ENCODE peak calls at places on chromosome X, in five cellular contexts. One of them, this sample, is unnamed.

GRCh38 chrX:132412208-132412607 is 76.6 kb downstream of the MBNL3 start:
- DNase-seq in cardiac muscle cell: no peak
- DNase-seq in fibroblast of lung: peak; percentile 2
- DNase-seq in mucosa of descending colon: no peak
- DNase-seq in BE2C: no peak
- DNase-seq in this sample: peak; percentile 87

GRCh38 chrX:103663921-103664320 is 22.6 kb downstream of the MORF4L2 start:
- DNase-seq in mucosa of descending colon: no peak
- DNase-seq in BE2C: no peak
- DNase-seq in fibroblast of lung: no peak
- DNase-seq in cardiac muscle cell: no peak
- DNase-seq in this sample: no peak

GRCh38 chrX:88883205-88883604 is 136.2 kb downstream of the CPXCR1 start:
- DNase-seq in fibroblast of lung: no peak
- DNase-seq in mucosa of descending colon: no peak
- DNase-seq in BE2C: no peak
- DNase-seq in cardiac muscle cell: no peak
- DNase-seq in this sample: no peak

GRCh38 chrX:136417806-136418205 is 69.9 kb upstream of the BRS3 start:
- DNase-seq in mucosa of descending colon: no peak
- DNase-seq in BE2C: no peak
- DNase-seq in fibroblast of lung: no peak
- DNase-seq in cardiac muscle cell: no peak
- DNase-seq in this sample: no peak

GRCh38 chrX:70592091-70592490 is 147.5 kb downstream of the DLG3 start:
- DNase-seq in fibroblast of lung: peak; percentile 55
- DNase-seq in cardiac muscle cell: no peak
- DNase-seq in mucosa of descending colon: no peak
- DNase-seq in BE2C: no peak
- DNase-seq in this sample: peak; percentile 4

GRCh38 chrX:136047001-136047642 is 61.9 kb downstream of the SLC9A6 start:
- DNase-seq in BE2C: no peak
- DNase-seq in cardiac muscle cell: no peak
- DNase-seq in mucosa of descending colon: no peak
- DNase-seq in fibroblast of lung: peak; percentile 36
- DNase-seq in this sample: no peak

GRCh38 chrX:3393581-3394111 is 47.2 kb upstream of the MXRA5 start:
- DNase-seq in BE2C: no peak
- DNase-seq in mucosa of descending colon: no peak
- DNase-seq in cardiac muscle cell: no peak
- DNase-seq in fibroblast of lung: peak; percentile 94
- DNase-seq in this sample: peak; percentile 89

GRCh38 chrX:124217289-124218251 is 114.9 kb upstream of the TEX13D start:
- DNase-seq in cardiac muscle cell: no peak
- DNase-seq in mucosa of descending colon: no peak
- DNase-seq in fibroblast of lung: peak; percentile 67
- DNase-seq in BE2C: no peak
- DNase-seq in this sample: peak; percentile 91

GRCh38 chrX:115583730-115584004 is 22.7 kb downstream of the PLS3 start:
- DNase-seq in mucosa of descending colon: no peak
- DNase-seq in BE2C: no peak
- DNase-seq in cardiac muscle cell: no peak
- DNase-seq in fibroblast of lung: no peak
- DNase-seq in this sample: no peak

GRCh38 chrX:44130189-44130588 is 157.0 kb upstream of the NDP start:
- DNase-seq in cardiac muscle cell: no peak
- DNase-seq in fibroblast of lung: no peak
- DNase-seq in mucosa of descending colon: no peak
- DNase-seq in BE2C: no peak
- DNase-seq in this sample: no peak

GRCh38 chrX:46587158-46587557 is 13.6 kb downstream of the CHST7 start:
- DNase-seq in mucosa of descending colon: no peak
- DNase-seq in fibroblast of lung: peak; percentile 76
- DNase-seq in cardiac muscle cell: no peak
- DNase-seq in BE2C: no peak
- DNase-seq in this sample: peak; percentile 34

GRCh38 chrX:143768976-143769375 is 48.4 kb upstream of the SPANXN2 start:
- DNase-seq in fibroblast of lung: no peak
- DNase-seq in mucosa of descending colon: no peak
- DNase-seq in cardiac muscle cell: no peak
- DNase-seq in BE2C: no peak
- DNase-seq in this sample: no peak

GRCh38 chrX:134718329-134719317 is 60.4 kb upstream of the PLAC1 start:
- DNase-seq in fibroblast of lung: peak; percentile 95
- DNase-seq in mucosa of descending colon: no peak
- DNase-seq in cardiac muscle cell: no peak
- DNase-seq in BE2C: peak; percentile 60
- DNase-seq in this sample: peak; percentile 95

GRCh38 chrX:103073442-103073841 is 9.5 kb upstream of the BEX1 start:
- DNase-seq in fibroblast of lung: peak; percentile 13
- DNase-seq in mucosa of descending colon: no peak
- DNase-seq in BE2C: no peak
- DNase-seq in cardiac muscle cell: no peak
- DNase-seq in this sample: no peak

GRCh38 chrX:105972690-105973386 is 65.7 kb downstream of the SERPINA7 start:
- DNase-seq in cardiac muscle cell: no peak
- DNase-seq in fibroblast of lung: no peak
- DNase-seq in BE2C: no peak
- DNase-seq in mucosa of descending colon: peak; percentile 21
- DNase-seq in this sample: no peak

GRCh38 chrX:45807572-45808425 is 607.1 kb upstream of the DIPK2B start:
- DNase-seq in BE2C: no peak
- DNase-seq in mucosa of descending colon: no peak
- DNase-seq in fibroblast of lung: peak; percentile 83
- DNase-seq in cardiac muscle cell: peak; percentile 9
- DNase-seq in this sample: peak; percentile 77

GRCh38 chrX:22278375-22278774 is 5.7 kb downstream of the CBLL2 start:
- DNase-seq in cardiac muscle cell: peak; percentile 26
- DNase-seq in mucosa of descending colon: no peak
- DNase-seq in BE2C: no peak
- DNase-seq in fibroblast of lung: no peak
- DNase-seq in this sample: peak; percentile 44

GRCh38 chrX:53188763-53189162 is 36.2 kb downstream of the KDM5C start:
- DNase-seq in fibroblast of lung: peak; percentile 6
- DNase-seq in mucosa of descending colon: no peak
- DNase-seq in cardiac muscle cell: no peak
- DNase-seq in BE2C: no peak
- DNase-seq in this sample: peak; percentile 23

GRCh38 chrX:138157850-138158249 is 553.7 kb downstream of the FGF13 start:
- DNase-seq in mucosa of descending colon: no peak
- DNase-seq in BE2C: no peak
- DNase-seq in fibroblast of lung: no peak
- DNase-seq in cardiac muscle cell: no peak
- DNase-seq in this sample: no peak

GRCh38 chrX:28586891-28587635 is at the start of gene IL1RAPL1:
- DNase-seq in BE2C: no peak
- DNase-seq in cardiac muscle cell: peak; percentile 74
- DNase-seq in fibroblast of lung: peak; percentile 80
- DNase-seq in mucosa of descending colon: no peak
- DNase-seq in this sample: peak; percentile 38

GRCh38 chrX:40912576-40912975 is 172.7 kb upstream of the USP9X start:
- DNase-seq in mucosa of descending colon: no peak
- DNase-seq in cardiac muscle cell: no peak
- DNase-seq in fibroblast of lung: no peak
- DNase-seq in BE2C: no peak
- DNase-seq in this sample: no peak

GRCh38 chrX:154097003-154097596 is 417 bp downstream of the MECP2 start:
- DNase-seq in fibroblast of lung: peak; percentile 57
- DNase-seq in cardiac muscle cell: peak; percentile 85
- DNase-seq in mucosa of descending colon: peak; percentile 74
- DNase-seq in BE2C: peak; percentile 79
- DNase-seq in this sample: peak; percentile 70

GRCh38 chrX:42673411-42673810 is 104.6 kb downstream of the PPP1R2C start:
- DNase-seq in fibroblast of lung: no peak
- DNase-seq in cardiac muscle cell: no peak
- DNase-seq in mucosa of descending colon: no peak
- DNase-seq in BE2C: no peak
- DNase-seq in this sample: no peak

GRCh38 chrX:120736989-120737388 is 107.1 kb upstream of the C1GALT1C1 start:
- DNase-seq in fibroblast of lung: peak; percentile 64
- DNase-seq in mucosa of descending colon: no peak
- DNase-seq in BE2C: no peak
- DNase-seq in cardiac muscle cell: no peak
- DNase-seq in this sample: no peak

GRCh38 chrX:112867570-112867969 is 26.9 kb upstream of the AMOT start:
- DNase-seq in BE2C: no peak
- DNase-seq in cardiac muscle cell: no peak
- DNase-seq in fibroblast of lung: no peak
- DNase-seq in mucosa of descending colon: no peak
- DNase-seq in this sample: peak; percentile 42

DNA sequence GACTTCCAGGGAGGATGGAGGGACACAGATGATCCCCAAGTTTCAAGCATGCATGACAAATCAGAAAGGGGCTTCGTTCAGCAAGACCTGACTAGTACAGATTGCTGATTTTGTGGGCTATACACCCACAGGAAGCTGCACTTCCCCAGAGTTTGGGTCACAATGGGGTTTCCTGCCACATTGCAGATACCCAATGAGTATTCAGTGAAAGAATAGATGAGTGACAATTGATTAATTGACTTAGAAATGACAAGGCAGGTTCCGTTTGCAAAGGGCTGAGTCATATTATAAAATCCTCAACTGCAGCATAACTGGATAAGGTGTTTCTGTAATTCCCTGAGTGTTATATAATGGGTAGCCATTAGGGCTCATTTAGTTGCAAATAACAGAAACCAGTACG is 146.6 kb upstream of the TBL1X start:
- DNase-seq in mucosa of descending colon: no peak
- DNase-seq in fibroblast of lung: no peak
- DNase-seq in cardiac muscle cell: no peak
- DNase-seq in BE2C: no peak
- DNase-seq in this sample: no peak
- H3K4me3 ChIP-seq in mucosa of descending colon: no peak overlapping the region
- H3K4me3 ChIP-seq in fibroblast of lung: no peak overlapping the region
- H3K4me3 ChIP-seq in cardiac muscle cell: no peak overlapping the region
- H3K4me3 ChIP-seq in BE2C: no peak overlapping the region
- H3K4me3 ChIP-seq in this sample: no peak overlapping the region

GRCh38 chrX:48911407-48912182 is at the start of gene SLC35A2:
- DNase-seq in cardiac muscle cell: peak; percentile 91
- DNase-seq in BE2C: peak; percentile 72
- DNase-seq in fibroblast of lung: peak; percentile 77
- DNase-seq in mucosa of descending colon: peak; percentile 88
- DNase-seq in this sample: peak; percentile 93

GRCh38 chrX:48918303-48918643 is 551 bp downstream of the PIM2 start:
- DNase-seq in cardiac muscle cell: no peak
- DNase-seq in BE2C: no peak
- DNase-seq in fibroblast of lung: no peak
- DNase-seq in mucosa of descending colon: no peak
- DNase-seq in this sample: no peak

GRCh38 chrX:48917139-48917980 is 1.5 kb downstream of the PIM2 start:
- DNase-seq in cardiac muscle cell: peak; percentile 95
- DNase-seq in fibroblast of lung: peak; percentile 76
- DNase-seq in mucosa of descending colon: peak; percentile 92
- DNase-seq in BE2C: peak; percentile 84
- DNase-seq in this sample: peak; percentile 95

GRCh38 chrX:48913605-48914366 is 2.3 kb upstream of the SLC35A2 start:
- DNase-seq in fibroblast of lung: no peak
- DNase-seq in cardiac muscle cell: no peak
- DNase-seq in mucosa of descending colon: no peak
- DNase-seq in BE2C: no peak
- DNase-seq in this sample: no peak

DNA sequence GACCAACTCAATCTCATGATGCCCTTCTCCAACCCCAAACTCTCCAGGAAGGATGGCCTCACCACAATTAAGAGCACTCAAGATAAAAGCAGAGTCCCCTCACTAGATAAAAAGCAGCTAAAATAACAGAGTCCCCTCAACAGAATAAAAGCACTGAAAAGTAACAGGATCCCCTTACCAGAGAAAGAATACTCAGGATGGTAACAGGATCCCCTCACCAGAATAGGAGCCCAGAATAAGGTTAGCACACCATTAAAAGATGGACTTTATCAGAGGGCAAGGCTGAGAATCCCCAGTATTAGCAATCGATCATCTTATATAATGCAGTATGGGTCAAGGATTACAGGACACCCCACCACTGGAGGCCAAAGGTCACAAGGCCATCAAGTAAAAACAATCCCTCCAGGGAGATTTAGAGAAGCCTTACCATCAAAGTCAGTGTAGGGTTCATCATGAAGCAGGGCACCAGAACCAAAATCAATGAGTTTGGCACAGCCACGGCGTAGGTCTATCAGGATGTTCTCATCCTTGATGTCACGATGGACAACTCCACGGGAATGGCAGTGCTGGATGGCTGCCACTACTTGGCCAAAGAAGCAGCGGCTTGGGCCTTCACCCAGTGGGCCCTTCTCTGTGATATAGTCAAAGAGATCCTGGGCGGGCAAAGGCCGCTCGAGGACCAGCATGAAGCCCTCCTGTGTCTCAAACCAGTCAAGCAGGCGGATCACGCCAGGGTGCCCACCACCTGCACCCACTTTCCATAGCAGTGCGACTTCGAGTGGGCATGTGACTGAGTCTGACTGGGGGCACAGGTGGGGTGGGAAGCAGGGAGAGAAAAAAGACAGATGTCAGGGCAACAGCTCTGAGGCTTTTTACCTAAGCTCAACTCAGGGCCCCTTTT is 3.4 kb upstream of the SLC35A2 start:
- DNase-seq in mucosa of descending colon: no peak
- DNase-seq in fibroblast of lung: no peak
- DNase-seq in cardiac muscle cell: no peak
- DNase-seq in BE2C: no peak
- DNase-seq in this sample: no peak
- H3K4me1 ChIP-seq in mucosa of descending colon: no peaks in the 10 kb centered on the region
- H3K4me1 ChIP-seq in fibroblast of lung: no peaks in the 10 kb centered on the region
- H3K4me1 ChIP-seq in cardiac muscle cell: peaks cover 9% of the 10 kb centered on the region
- H3K4me1 ChIP-seq in BE2C: no peaks in the 10 kb centered on the region
- H3K4me1 ChIP-seq in this sample: peaks cover under 1% of the 10 kb centered on the region

GRCh38 chrX:1578511-1579173 is 12.8 kb upstream of the AKAP17A start:
- DNase-seq in BE2C: no peak
- DNase-seq in cardiac muscle cell: no peak
- DNase-seq in mucosa of descending colon: no peak
- DNase-seq in fibroblast of lung: no peak
- DNase-seq in this sample: no peak

GRCh38 chrX:1587161-1587560 is 4.2 kb upstream of the AKAP17A start:
- DNase-seq in BE2C: no peak
- DNase-seq in cardiac muscle cell: no peak
- DNase-seq in mucosa of descending colon: no peak
- DNase-seq in fibroblast of lung: no peak
- DNase-seq in this sample: no peak

GRCh38 chrX:1584237-1585011 is 7.0 kb upstream of the AKAP17A start:
- DNase-seq in BE2C: no peak
- DNase-seq in cardiac muscle cell: no peak
- DNase-seq in fibroblast of lung: no peak
- DNase-seq in mucosa of descending colon: no peak
- DNase-seq in this sample: no peak

GRCh38 chrX:1581132-1581531 is 10.3 kb upstream of the AKAP17A start:
- DNase-seq in fibroblast of lung: no peak
- DNase-seq in cardiac muscle cell: peak; percentile 23
- DNase-seq in mucosa of descending colon: no peak
- DNase-seq in BE2C: peak; percentile 39
- DNase-seq in this sample: peak; percentile 63

GRCh38 chrX:1582686-1583437 is 8.5 kb upstream of the AKAP17A start:
- DNase-seq in mucosa of descending colon: no peak
- DNase-seq in BE2C: no peak
- DNase-seq in cardiac muscle cell: no peak
- DNase-seq in fibroblast of lung: peak; percentile 25
- DNase-seq in this sample: no peak
- H3K4me3 ChIP-seq in mucosa of descending colon: no peak overlapping the region
- H3K4me3 ChIP-seq in BE2C: no peak overlapping the region
- H3K4me3 ChIP-seq in cardiac muscle cell: no peak overlapping the region
- H3K4me3 ChIP-seq in fibroblast of lung: no peak overlapping the region
- H3K4me3 ChIP-seq in this sample: no peak overlapping the region

GRCh38 chrX:1493317-1493856 is 40.7 kb upstream of the ASMTL start:
- DNase-seq in BE2C: no peak
- DNase-seq in fibroblast of lung: no peak
- DNase-seq in cardiac muscle cell: no peak
- DNase-seq in mucosa of descending colon: no peak
- DNase-seq in this sample: no peak
- H3K4me1 ChIP-seq in BE2C: no peaks in the 10 kb centered on the region
- H3K4me1 ChIP-seq in fibroblast of lung: no peaks in the 10 kb centered on the region
- H3K4me1 ChIP-seq in cardiac muscle cell: no peaks in the 10 kb centered on the region
- H3K4me1 ChIP-seq in mucosa of descending colon: no peaks in the 10 kb centered on the region
- H3K4me1 ChIP-seq in this sample: no peaks in the 10 kb centered on the region